ENCODE peak calls at places on chromosomes 2 and 18, in six cellular contexts. One of them, this sample, is unnamed.

GRCh38 chr2:23456881-23457760 is 72.1 kb downstream of the KLHL29 start:
- DNase-seq in CD8-positive, alpha-beta memory T cell: no peak
- DNase-seq in WTC11: no peak
- DNase-seq in T-helper 17 cell: no peak
- DNase-seq in stimulated activated CD8-positive, alpha-beta memory T cell treated with anti-CD3 and anti-CD28 coated beads, Interleukin-4, amount 100 ng/mL, for 1 hour: no peak
- DNase-seq in foreskin fibroblast: peak
- DNase-seq in this sample: no peak

GRCh38 chr18:49630246-49630699 is 68.4 kb downstream of the LIPG start:
- DNase-seq in WTC11: no peak
- DNase-seq in T-helper 17 cell: no peak
- DNase-seq in CD8-positive, alpha-beta memory T cell: no peak
- DNase-seq in stimulated activated CD8-positive, alpha-beta memory T cell treated with anti-CD3 and anti-CD28 coated beads, Interleukin-4, amount 100 ng/mL, for 1 hour: no peak
- DNase-seq in foreskin fibroblast: no peak
- DNase-seq in this sample: no peak

GRCh38 chr2:123438277-123439050 is 586.6 kb upstream of the CNTNAP5 start:
- DNase-seq in foreskin fibroblast: no peak
- DNase-seq in T-helper 17 cell: no peak
- DNase-seq in stimulated activated CD8-positive, alpha-beta memory T cell treated with anti-CD3 and anti-CD28 coated beads, Interleukin-4, amount 100 ng/mL, for 1 hour: no peak
- DNase-seq in WTC11: no peak
- DNase-seq in CD8-positive, alpha-beta memory T cell: no peak
- DNase-seq in this sample: no peak

GRCh38 chr2:231308631-231309414 is 86.7 kb upstream of the B3GNT7 start:
- DNase-seq in CD8-positive, alpha-beta memory T cell: no peak
- DNase-seq in stimulated activated CD8-positive, alpha-beta memory T cell treated with anti-CD3 and anti-CD28 coated beads, Interleukin-4, amount 100 ng/mL, for 1 hour: no peak
- DNase-seq in WTC11: no peak
- DNase-seq in T-helper 17 cell: no peak
- DNase-seq in foreskin fibroblast: no peak
- DNase-seq in this sample: no peak

GRCh38 chr2:202965810-202966454 is 48.7 kb upstream of the NBEAL1 start:
- DNase-seq in stimulated activated CD8-positive, alpha-beta memory T cell treated with anti-CD3 and anti-CD28 coated beads, Interleukin-4, amount 100 ng/mL, for 1 hour: no peak
- DNase-seq in T-helper 17 cell: no peak
- DNase-seq in WTC11: no peak
- DNase-seq in CD8-positive, alpha-beta memory T cell: no peak
- DNase-seq in foreskin fibroblast: peak
- DNase-seq in this sample: peak

GRCh38 chr18:12968115-12968514 is 20.3 kb downstream of the SEH1L start:
- DNase-seq in WTC11: no peak
- DNase-seq in stimulated activated CD8-positive, alpha-beta memory T cell treated with anti-CD3 and anti-CD28 coated beads, Interleukin-4, amount 100 ng/mL, for 1 hour: no peak
- DNase-seq in T-helper 17 cell: no peak
- DNase-seq in foreskin fibroblast: no peak
- DNase-seq in CD8-positive, alpha-beta memory T cell: no peak
- DNase-seq in this sample: no peak

GRCh38 chr2:88247531-88247930 is 77.4 kb downstream of the THNSL2 start:
- DNase-seq in WTC11: no peak
- DNase-seq in T-helper 17 cell: no peak
- DNase-seq in stimulated activated CD8-positive, alpha-beta memory T cell treated with anti-CD3 and anti-CD28 coated beads, Interleukin-4, amount 100 ng/mL, for 1 hour: no peak
- DNase-seq in CD8-positive, alpha-beta memory T cell: no peak
- DNase-seq in foreskin fibroblast: no peak
- DNase-seq in this sample: no peak

GRCh38 chr2:47007221-47007825 is 91.7 kb upstream of the MCFD2 start:
- DNase-seq in T-helper 17 cell: no peak
- DNase-seq in WTC11: no peak
- DNase-seq in CD8-positive, alpha-beta memory T cell: no peak
- DNase-seq in foreskin fibroblast: no peak
- DNase-seq in stimulated activated CD8-positive, alpha-beta memory T cell treated with anti-CD3 and anti-CD28 coated beads, Interleukin-4, amount 100 ng/mL, for 1 hour: no peak
- DNase-seq in this sample: no peak

This sample was measured in H7.